ENCODE peak calls at places on chromosomes 13 and 19, in seven cellular contexts. F is colonic mucosa; X is fibroblast of pulmonary artery; I is NB4; P is stimulated activated naive B cell treated with anti-CD40 and anti-IgM and Interleukin-4, amounts not matched to agents 10 μg/mL and 1 μg/mL and 100 μg/mL, for 72 hours; G is neural crest cell; K is DMS153. Z is an unnamed sample.
A peak's percentile ranks its signal among the peaks of the same experiment; 100 is the strongest.

GRCh38 chr19:54523403-54523802 is 20.8 kb downstream of the LAIR2 start:
- DNase-seq in F (no peak), K (no peak), G (no peak), X (peak; percentile 11), P (peak; percentile 46), I (peak; percentile 62), Z (no peak)

GRCh38 chr13:46478641-46479040 is 74.3 kb upstream of the LRCH1 start:
- DNase-seq in X (no peak), P (no peak), I (no peak), K (no peak), G (no peak), F (no peak), Z (no peak)

GRCh38 chr19:35636651-35637050 is 4.9 kb upstream of the ETV2 start:
- DNase-seq in P (no peak), K (no peak), G (no peak), X (no peak), I (no peak), F (no peak), Z (no peak)

GRCh38 chr19:47511681-47512080 is 3.2 kb downstream of the NAPA start:
- DNase-seq in G (no peak), P (no peak), X (peak; percentile 56), K (no peak), F (no peak), I (peak; percentile 40), Z (no peak)

GRCh38 chr19:53037101-53038097 is 7.1 kb upstream of the ERVV-2 start:
- DNase-seq in F (peak; percentile 19), I (no peak), K (no peak), G (peak; percentile 20), P (no peak), X (peak; percentile 59), Z (no peak)

GRCh38 chr19:18167975-18168645 is 5.5 kb upstream of the IFI30 start:
- DNase-seq in G (peak; percentile 61), F (no peak), I (peak; percentile 59), X (peak; percentile 40), K (no peak), P (peak; percentile 58), Z (peak; percentile 44)

GRCh38 chr13:45381196-45381595 is 37.0 kb downstream of the SLC25A30 start:
- DNase-seq in G (no peak), I (no peak), P (no peak), K (no peak), X (no peak), F (no peak), Z (no peak)

GRCh38 chr19:13020002-13020414 is 24.7 kb downstream of the NFIX start:
- DNase-seq in I (no peak), G (no peak), F (no peak), X (no peak), P (no peak), K (no peak), Z (no peak)

GRCh38 chr19:19956431-19957075 is 55.8 kb downstream of the ZNF93 start:
- DNase-seq in X (no peak), I (no peak), G (no peak), K (no peak), P (no peak), F (no peak), Z (no peak)

GRCh38 chr13:111883571-111884343 is 183.2 kb upstream of the SOX1 start:
- DNase-seq in I (no peak), K (no peak), F (no peak), P (no peak), X (no peak), G (no peak), Z (no peak)

GRCh38 chr19:30224689-30225606 is 147.2 kb upstream of the ZNF536 start:
- DNase-seq in K (no peak), X (no peak), P (no peak), I (no peak), G (peak; percentile 33), F (no peak), Z (no peak)

GRCh38 chr19:3020321-3020960 is 8.6 kb downstream of the TLE2 start:
- DNase-seq in P (no peak), G (no peak), F (no peak), X (no peak), I (no peak), K (no peak), Z (no peak)

GRCh38 chr13:59447031-59447430 is 716.7 kb downstream of the DIAPH3 start:
- DNase-seq in I (no peak), G (no peak), K (no peak), F (no peak), X (no peak), P (no peak), Z (no peak)

GRCh38 chr13:112522578-112522977 is 65.4 kb downstream of the TUBGCP3 start:
- DNase-seq in K (no peak), X (no peak), P (no peak), F (no peak), I (no peak), G (no peak), Z (no peak)

GRCh38 chr13:74280093-74280794 is 146.0 kb upstream of the KLF12 start:
- DNase-seq in I (no peak), P (no peak), X (no peak), K (no peak), G (no peak), F (no peak), Z (no peak)

GRCh38 chr19:41933131-41933458 is 4.8 kb upstream of the ERFL start:
- DNase-seq in X (no peak), G (no peak), K (no peak), F (no peak), P (no peak), I (no peak), Z (no peak)

GRCh38 chr19:45245334-45245787 is at the start of gene EXOC3L2:
- DNase-seq in G (no peak), K (no peak), X (no peak), I (no peak), P (no peak), F (no peak), Z (no peak)

GRCh38 chr19:7159105-7159933 is 89.8 kb downstream of the ZNF557 start:
- DNase-seq in G (no peak), X (peak; percentile 91), K (peak; percentile 93), P (no peak), F (no peak), I (peak; percentile 62), Z (peak; percentile 76)

GRCh38 chr13:99215466-99215865 is 14.8 kb downstream of the UBAC2 start:
- DNase-seq in G (no peak), F (no peak), X (no peak), I (no peak), P (no peak), K (peak; percentile 89), Z (no peak)

GRCh38 chr13:44903596-44903995 is 85.7 kb downstream of the NUFIP1 start:
- DNase-seq in F (peak; percentile 61), P (no peak), G (no peak), K (no peak), X (peak; percentile 97), I (no peak), Z (peak; percentile 70)

GRCh38 chr19:566403-566802 is 6.0 kb upstream of the BSG start:
- DNase-seq in F (no peak), I (peak; percentile 97), P (no peak), K (no peak), G (no peak), X (peak; percentile 90), Z (peak; percentile 79)

GRCh38 chr19:48480476-48481190 is 11.5 kb downstream of the CYTH2 start:
- DNase-seq in F (peak; percentile 44), I (peak; percentile 77), P (no peak), K (no peak), G (no peak), X (no peak), Z (peak; percentile 52)

GRCh38 chr13:71408416-71408815 is 458.6 kb downstream of the DACH1 start:
- DNase-seq in F (no peak), G (no peak), K (no peak), P (no peak), X (no peak), I (no peak), Z (no peak)

GRCh38 chr13:113974304-113975281 is 717 bp upstream of the C13orf46 start:
- DNase-seq in F (no peak), G (no peak), P (no peak), I (no peak), K (no peak), X (no peak), Z (no peak)

GRCh38 chr19:3285647-3286176 is 61.3 kb downstream of the CELF5 start:
- DNase-seq in X (peak; percentile 31), K (no peak), I (no peak), P (no peak), F (no peak), G (peak; percentile 40), Z (peak; percentile 68)

GRCh38 chr19:50567052-50567841 is 988 bp downstream of the LRRC4B start:
- DNase-seq in G (no peak), X (no peak), F (no peak), P (no peak), I (no peak), K (no peak), Z (no peak)

GRCh38 chr13:43786766-43787517 is at the start of gene ENOX1:
- DNase-seq in I (no peak), K (peak; percentile 52), P (peak; percentile 6), X (peak; percentile 83), F (peak; percentile 22), G (peak; percentile 56), Z (peak; percentile 39)

GRCh38 chr19:32816555-32817099 is 52.9 kb downstream of the SLC7A9 start:
- DNase-seq in I (no peak), K (no peak), P (no peak), G (no peak), F (no peak), X (no peak), Z (no peak)

GRCh38 chr13:42754801-42755513 is 26.4 kb upstream of the FAM216B start:
- DNase-seq in P (no peak), X (no peak), K (no peak), F (no peak), G (no peak), I (no peak), Z (no peak)

GRCh38 chr19:32691952-32692726 is 518 bp downstream of the NUDT19 start:
- DNase-seq in X (peak; percentile 72), F (peak; percentile 60), G (peak; percentile 42), K (no peak), P (peak; percentile 74), I (peak; percentile 80), Z (peak; percentile 70)

GRCh38 chr19:39735688-39736087 is 2.1 kb downstream of the CLC start:
- DNase-seq in P (no peak), I (no peak), F (no peak), K (no peak), X (no peak), G (no peak), Z (no peak)

GRCh38 chr19:15421726-15422260 is 3.0 kb upstream of the AKAP8L start:
- DNase-seq in K (no peak), I (no peak), P (no peak), F (no peak), G (no peak), X (no peak), Z (no peak)

GRCh38 chr13:99281811-99282263 is 23.7 kb upstream of the GPR18 start:
- DNase-seq in K (no peak), P (peak; percentile 74), G (no peak), X (no peak), F (peak; percentile 50), I (peak; percentile 92), Z (peak; percentile 54)

GRCh38 chr19:46428278-46429141 is at the start of gene PNMA8C:
- DNase-seq in F (no peak), P (peak; percentile 43), G (peak; percentile 81), X (peak; percentile 53), K (peak; percentile 51), I (peak; percentile 70), Z (peak; percentile 49)

Z was measured in left colon.